ENCODE peak calls at places on chromosomes 6 and 20, in seven cellular contexts. I, W, Y, N, M, K and E are unnamed samples.

GRCh38 chr6:47147175-47147727 is 105.1 kb upstream of the ADGRF1 start:
- DNase-seq in Y (no peak), I (peak; percentile 50), M (no peak), K (no peak), W (no peak), N (no peak), E (no peak)

GRCh38 chr6:155341130-155341828 is 27.0 kb upstream of the TFB1M start:
- DNase-seq in I (peak; percentile 49), W (no peak), M (no peak), N (no peak), Y (no peak), K (no peak), E (no peak)

GRCh38 chr6:13624871-13625288 is 9.7 kb downstream of the NOL7 start:
- DNase-seq in Y (peak; percentile 72), W (peak; percentile 47), N (peak; percentile 53), M (peak; percentile 40), K (no peak), I (peak; percentile 65), E (no peak)

GRCh38 chr6:163536770-163537169 is 122.3 kb downstream of the QKI start:
- DNase-seq in K (no peak), I (no peak), W (no peak), N (no peak), Y (no peak), M (peak; percentile 42), E (no peak)

GRCh38 chr6:13303668-13304017 is 24.7 kb downstream of the TBC1D7 start:
- DNase-seq in K (peak; percentile 24), M (peak; percentile 80), I (no peak), Y (peak; percentile 30), N (no peak), W (no peak), E (no peak)

GRCh38 chr6:137847748-137848147 is 19.3 kb upstream of the TNFAIP3 start:
- DNase-seq in N (no peak), I (no peak), Y (no peak), M (no peak), W (no peak), K (no peak), E (no peak)

GRCh38 chr6:84508981-84509380 is 255.4 kb downstream of the TBX18 start:
- DNase-seq in K (no peak), M (no peak), Y (no peak), N (no peak), W (no peak), I (no peak), E (no peak)

GRCh38 chr6:122580731-122581130 is 29.5 kb upstream of the PKIB start:
- DNase-seq in I (peak; percentile 4), Y (peak; percentile 10), W (peak; percentile 15), M (no peak), N (no peak), K (no peak), E (no peak)

GRCh38 chr20:5002077-5002413 is 735 bp upstream of the SLC23A2 start:
- DNase-seq in K (no peak), I (no peak), M (no peak), W (no peak), N (peak; percentile 29), Y (no peak), E (no peak)

GRCh38 chr20:49676581-49677291 is 36.9 kb downstream of the B4GALT5 start:
- DNase-seq in N (no peak), I (peak; percentile 50), Y (peak; percentile 66), M (peak; percentile 45), K (no peak), W (no peak), E (no peak)

GRCh38 chr6:95083506-95083905 is 493.8 kb upstream of the MANEA start:
- DNase-seq in W (no peak), N (no peak), Y (no peak), M (no peak), I (no peak), K (no peak), E (no peak)

GRCh38 chr6:30326446-30327231 is at the start of gene TRIM39:
- DNase-seq in N (peak; percentile 91), K (peak; percentile 89), M (peak; percentile 85), I (peak; percentile 89), Y (peak; percentile 91), W (peak; percentile 59), E (no peak)

GRCh38 chr6:26411751-26412150 is 9.7 kb downstream of the BTN3A1 start:
- DNase-seq in N (no peak), M (no peak), K (no peak), I (no peak), Y (no peak), W (no peak), E (no peak)

GRCh38 chr20:34522969-34523871 is 7.0 kb downstream of the DYNLRB1 start:
- DNase-seq in Y (peak; percentile 69), K (peak; percentile 81), I (peak; percentile 83), W (peak; percentile 42), M (peak; percentile 61), N (peak; percentile 69), E (no peak)

GRCh38 chr20:37922016-37922415 is 19.1 kb downstream of the VSTM2L start:
- DNase-seq in W (no peak), I (no peak), M (no peak), K (no peak), Y (no peak), N (no peak), E (no peak)

GRCh38 chr6:156807795-156808194 is 30.6 kb downstream of the ARID1B start:
- DNase-seq in W (no peak), M (peak; percentile 13), K (no peak), I (no peak), Y (no peak), N (no peak), E (no peak)

GRCh38 chr6:115271001-115271400 is 789.7 kb downstream of the FRK start:
- DNase-seq in M (no peak), N (no peak), W (no peak), I (no peak), K (no peak), Y (no peak), E (no peak)

GRCh38 chr20:59605691-59606364 is 1.5 kb downstream of the PHACTR3 start:
- DNase-seq in K (no peak), W (no peak), Y (no peak), N (peak; percentile 66), I (no peak), M (no peak), E (no peak)

GRCh38 chr6:151130329-151130728 is 109.4 kb upstream of the AKAP12 start:
- DNase-seq in W (no peak), K (no peak), N (no peak), I (no peak), M (no peak), Y (no peak), E (no peak)

DNA sequence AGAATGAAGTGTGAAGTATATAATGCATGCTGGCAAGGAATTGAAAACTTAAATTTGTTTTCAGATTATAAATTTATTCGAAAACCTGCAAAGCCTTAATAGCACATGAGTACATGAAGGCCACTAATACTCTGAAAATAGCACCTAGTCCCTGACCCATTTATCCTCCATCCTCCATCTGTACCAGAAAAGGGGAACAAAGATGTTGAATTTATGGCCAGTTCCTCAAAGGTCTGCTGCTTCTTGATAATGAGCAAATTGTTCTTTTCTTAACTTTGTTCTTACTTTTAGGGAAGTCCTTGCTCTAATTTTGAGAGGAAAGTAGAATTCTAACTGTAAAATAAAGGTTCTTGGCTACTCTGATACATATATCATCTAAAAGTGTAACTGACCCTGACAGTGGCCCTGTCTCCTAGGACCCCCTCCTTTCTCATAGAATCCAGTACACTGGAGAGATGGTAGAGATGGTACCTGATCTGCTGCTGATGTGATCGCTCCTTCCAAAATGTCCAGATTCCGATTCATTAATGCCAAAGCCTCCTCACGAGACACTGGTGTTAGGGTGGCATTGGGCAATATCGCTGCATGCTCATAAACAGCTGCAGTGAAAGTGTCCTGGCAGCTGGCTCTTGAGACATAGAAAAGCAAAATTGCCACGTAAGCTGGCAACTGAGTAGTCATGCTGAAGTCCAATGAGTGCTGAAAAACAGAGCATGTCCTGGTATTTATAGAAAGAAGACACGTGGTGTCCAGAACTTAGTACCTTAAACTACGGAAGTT is at the start of gene VNN1:
- DNase-seq in N (no peak), M (no peak), K (no peak), Y (no peak), W (no peak), I (no peak), E (no peak)
- H3K9ac ChIP-seq in N (no peak within 1 kb of the TSS), M (no peak within 1 kb of the TSS), K (no peak within 1 kb of the TSS), Y (no peak within 1 kb of the TSS), W (no peak within 1 kb of the TSS), I (no peak within 1 kb of the TSS), E (no peak within 1 kb of the TSS)

DNA sequence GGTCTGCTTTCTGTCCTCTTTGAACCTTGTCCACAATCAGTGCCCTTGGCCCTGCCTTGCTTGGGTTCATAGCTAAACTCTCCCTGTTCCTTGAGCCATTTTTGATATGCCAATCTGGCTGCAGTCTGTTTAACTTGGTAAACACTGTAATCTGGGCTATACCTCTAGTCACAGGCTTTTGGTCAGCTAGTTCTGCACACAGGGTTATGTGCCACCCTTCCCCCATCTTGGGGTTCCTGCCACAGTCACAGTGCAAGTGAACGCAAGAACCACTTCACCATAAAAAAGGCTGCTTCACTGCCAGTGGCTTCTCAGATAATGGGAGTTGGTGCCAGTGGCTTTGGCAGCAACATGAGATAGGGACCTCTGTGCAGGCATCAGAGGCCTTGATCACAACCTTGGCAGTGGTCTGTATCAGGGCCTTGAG is 10.9 kb upstream of the ATRN start:
- DNase-seq in K (no peak), Y (no peak), I (no peak), M (no peak), W (no peak), N (no peak), E (no peak)
- TF ChIP-seq POLR2AphosphoS5 in K (no peak), Y (no peak), I (no peak), M (no peak), W (no peak), N (no peak), E (no peak)

GRCh38 chr20:45311589-45312211 is 3.6 kb upstream of the MATN4 start:
- DNase-seq in I (peak; percentile 33), N (peak; percentile 75), Y (peak; percentile 78), M (peak; percentile 37), K (peak; percentile 93), W (peak; percentile 47), E (no peak)
- H3K4me3 ChIP-seq in I (no peak overlapping the region), N (no peak overlapping the region), Y (no peak overlapping the region), M (no peak overlapping the region), K (peak overlapping the region; percentile 43), W (no peak overlapping the region), E (no peak overlapping the region)

GRCh38 chr20:32385541-32385940 is 27.4 kb downstream of the ASXL1 start:
- DNase-seq in W (no peak), K (no peak), M (no peak), I (no peak), N (peak; percentile 61), Y (no peak), E (no peak)

GRCh38 chr20:32387262-32387661 is 29.1 kb downstream of the ASXL1 start:
- DNase-seq in M (no peak), Y (no peak), N (no peak), W (no peak), K (no peak), I (no peak), E (no peak)

GRCh38 chr20:32382102-32382950 is 24.2 kb downstream of the ASXL1 start:
- DNase-seq in W (no peak), N (no peak), K (no peak), M (no peak), Y (no peak), I (no peak), E (no peak)

GRCh38 chr20:32390999-32391398 is 32.9 kb downstream of the ASXL1 start:
- DNase-seq in M (no peak), Y (no peak), W (no peak), I (no peak), K (no peak), N (no peak), E (no peak)

GRCh38 chr20:32386091-32386490 is 28.0 kb downstream of the ASXL1 start:
- DNase-seq in N (no peak), K (no peak), Y (no peak), W (no peak), I (no peak), M (no peak), E (no peak)
- H3K9ac ChIP-seq in N (peak overlapping the region; percentile 30), K (no peak overlapping the region), Y (no peak overlapping the region), W (no peak overlapping the region), I (no peak overlapping the region), M (no peak overlapping the region), E (no peak overlapping the region)